ENCODE peak calls at places on chromosomes 7 and 10, in five cellular contexts. One of them, this sample, is unnamed.

GRCh38 chr7:31695856-31696255 is 8.8 kb downstream of the PPP1R17 start:
- DNase-seq in coronary artery: no peak
- DNase-seq in tibial artery: no peak
- DNase-seq in mammary epithelial cell: no peak
- DNase-seq in heart right ventricle: no peak
- DNase-seq in this sample: no peak

GRCh38 chr10:1601371-1601906 is 135.9 kb downstream of the ADARB2 start:
- DNase-seq in coronary artery: no peak
- DNase-seq in tibial artery: no peak
- DNase-seq in mammary epithelial cell: no peak
- DNase-seq in heart right ventricle: no peak
- DNase-seq in this sample: peak; percentile 15

GRCh38 chr10:106711313-106711906 is 453.1 kb downstream of the SORCS1 start:
- DNase-seq in coronary artery: no peak
- DNase-seq in tibial artery: no peak
- DNase-seq in mammary epithelial cell: peak; percentile 12
- DNase-seq in heart right ventricle: no peak
- DNase-seq in this sample: no peak

GRCh38 chr7:100087055-100087750 is 1.6 kb upstream of the COPS6 start:
- DNase-seq in coronary artery: no peak
- DNase-seq in tibial artery: no peak
- DNase-seq in mammary epithelial cell: peak; percentile 71
- DNase-seq in heart right ventricle: no peak
- DNase-seq in this sample: no peak

GRCh38 chr7:69739182-69739581 is 140.9 kb downstream of the AUTS2 start:
- DNase-seq in coronary artery: no peak
- DNase-seq in tibial artery: no peak
- DNase-seq in mammary epithelial cell: no peak
- DNase-seq in heart right ventricle: no peak
- DNase-seq in this sample: no peak

GRCh38 chr7:27442446-27442845 is 199.8 kb downstream of the EVX1 start:
- DNase-seq in coronary artery: no peak
- DNase-seq in tibial artery: no peak
- DNase-seq in mammary epithelial cell: peak; percentile 73
- DNase-seq in heart right ventricle: no peak
- DNase-seq in this sample: no peak

GRCh38 chr10:117334075-117334474 is 41.2 kb downstream of the PDZD8 start:
- DNase-seq in coronary artery: no peak
- DNase-seq in tibial artery: no peak
- DNase-seq in mammary epithelial cell: no peak
- DNase-seq in heart right ventricle: no peak
- DNase-seq in this sample: no peak

GRCh38 chr10:48251525-48252353 is 22.8 kb downstream of the FRMPD2 start:
- DNase-seq in coronary artery: no peak
- DNase-seq in tibial artery: no peak
- DNase-seq in mammary epithelial cell: peak; percentile 80
- DNase-seq in heart right ventricle: no peak
- DNase-seq in this sample: peak; percentile 54

GRCh38 chr7:3537210-3537875 is 236.3 kb downstream of the SDK1 start:
- DNase-seq in coronary artery: no peak
- DNase-seq in tibial artery: no peak
- DNase-seq in mammary epithelial cell: peak; percentile 70
- DNase-seq in heart right ventricle: no peak
- DNase-seq in this sample: no peak

GRCh38 chr7:106068986-106069385 is 43.1 kb downstream of the SYPL1 start:
- DNase-seq in coronary artery: no peak
- DNase-seq in tibial artery: no peak
- DNase-seq in mammary epithelial cell: peak; percentile 62
- DNase-seq in heart right ventricle: no peak
- DNase-seq in this sample: no peak

GRCh38 chr10:5581670-5582566 is 57.2 kb downstream of the CALML3 start:
- DNase-seq in coronary artery: no peak
- DNase-seq in tibial artery: peak; percentile 38
- DNase-seq in mammary epithelial cell: no peak
- DNase-seq in heart right ventricle: no peak
- DNase-seq in this sample: no peak

GRCh38 chr7:81232084-81232799 is 313.4 kb upstream of the SEMA3C start:
- DNase-seq in coronary artery: peak; percentile 65
- DNase-seq in tibial artery: no peak
- DNase-seq in mammary epithelial cell: no peak
- DNase-seq in heart right ventricle: no peak
- DNase-seq in this sample: no peak

GRCh38 chr10:16777473-16778370 is 39.5 kb downstream of the RSU1 start:
- DNase-seq in coronary artery: no peak
- DNase-seq in tibial artery: no peak
- DNase-seq in mammary epithelial cell: peak; percentile 26
- DNase-seq in heart right ventricle: peak; percentile 69
- DNase-seq in this sample: no peak

GRCh38 chr7:116924741-116925140 is 28.6 kb upstream of the ST7 start:
- DNase-seq in coronary artery: no peak
- DNase-seq in tibial artery: no peak
- DNase-seq in mammary epithelial cell: peak; percentile 7
- DNase-seq in heart right ventricle: no peak
- DNase-seq in this sample: no peak

GRCh38 chr7:23055582-23056178 is 41.8 kb upstream of the HYCC1 start:
- DNase-seq in coronary artery: no peak
- DNase-seq in tibial artery: no peak
- DNase-seq in mammary epithelial cell: peak; percentile 57
- DNase-seq in heart right ventricle: peak; percentile 48
- DNase-seq in this sample: no peak

GRCh38 chr7:4189151-4189570 is 492.9 kb upstream of the FOXK1 start:
- DNase-seq in coronary artery: peak; percentile 90
- DNase-seq in tibial artery: peak; percentile 95
- DNase-seq in mammary epithelial cell: peak; percentile 96
- DNase-seq in heart right ventricle: peak; percentile 75
- DNase-seq in this sample: no peak

GRCh38 chr10:104120061-104120460 is 1.9 kb upstream of the SFR1 start:
- DNase-seq in coronary artery: no peak
- DNase-seq in tibial artery: no peak
- DNase-seq in mammary epithelial cell: peak; percentile 89
- DNase-seq in heart right ventricle: no peak
- DNase-seq in this sample: no peak

GRCh38 chr10:17651891-17652290 is 7.9 kb downstream of the STAM start:
- DNase-seq in coronary artery: no peak
- DNase-seq in tibial artery: no peak
- DNase-seq in mammary epithelial cell: no peak
- DNase-seq in heart right ventricle: no peak
- DNase-seq in this sample: no peak

GRCh38 chr7:97845622-97846203 is 26.5 kb downstream of the ASNS start:
- DNase-seq in coronary artery: no peak
- DNase-seq in tibial artery: no peak
- DNase-seq in mammary epithelial cell: no peak
- DNase-seq in heart right ventricle: no peak
- DNase-seq in this sample: no peak

GRCh38 chr10:112271982-112272381 is 11.2 kb upstream of the TECTB start:
- DNase-seq in coronary artery: no peak
- DNase-seq in tibial artery: no peak
- DNase-seq in mammary epithelial cell: peak; percentile 44
- DNase-seq in heart right ventricle: no peak
- DNase-seq in this sample: no peak

GRCh38 chr10:124329368-124329767 is 89.4 kb downstream of the OAT start:
- DNase-seq in coronary artery: peak; percentile 62
- DNase-seq in tibial artery: peak; percentile 63
- DNase-seq in mammary epithelial cell: no peak
- DNase-seq in heart right ventricle: no peak
- DNase-seq in this sample: no peak

GRCh38 chr10:102600816-102601215 is 43.5 kb upstream of the TRIM8 start:
- DNase-seq in coronary artery: no peak
- DNase-seq in tibial artery: no peak
- DNase-seq in mammary epithelial cell: no peak
- DNase-seq in heart right ventricle: no peak
- DNase-seq in this sample: no peak

GRCh38 chr10:111837089-111837488 is 346.5 kb downstream of the GPAM start:
- DNase-seq in coronary artery: no peak
- DNase-seq in tibial artery: no peak
- DNase-seq in mammary epithelial cell: no peak
- DNase-seq in heart right ventricle: no peak
- DNase-seq in this sample: no peak

GRCh38 chr7:67309764-67310548 is 313.3 kb downstream of the TYW1 start:
- DNase-seq in coronary artery: no peak
- DNase-seq in tibial artery: no peak
- DNase-seq in mammary epithelial cell: no peak
- DNase-seq in heart right ventricle: no peak
- DNase-seq in this sample: no peak

GRCh38 chr10:49393757-49394156 is 2.1 kb downstream of the DRGX start:
- DNase-seq in coronary artery: peak; percentile 38
- DNase-seq in tibial artery: no peak
- DNase-seq in mammary epithelial cell: no peak
- DNase-seq in heart right ventricle: no peak
- DNase-seq in this sample: no peak

GRCh38 chr10:123781956-123782500 is 109.6 kb downstream of the CPXM2 start:
- DNase-seq in coronary artery: no peak
- DNase-seq in tibial artery: no peak
- DNase-seq in mammary epithelial cell: peak; percentile 26
- DNase-seq in heart right ventricle: no peak
- DNase-seq in this sample: no peak

GRCh38 chr7:42588876-42589275 is 323.0 kb downstream of the C7orf25 start:
- DNase-seq in coronary artery: no peak
- DNase-seq in tibial artery: no peak
- DNase-seq in mammary epithelial cell: no peak
- DNase-seq in heart right ventricle: no peak
- DNase-seq in this sample: no peak

GRCh38 chr7:28328161-28328560 is 84.2 kb upstream of the CREB5 start:
- DNase-seq in coronary artery: no peak
- DNase-seq in tibial artery: no peak
- DNase-seq in mammary epithelial cell: peak; percentile 25
- DNase-seq in heart right ventricle: no peak
- DNase-seq in this sample: no peak

GRCh38 chr7:134565643-134566136 is 16.8 kb downstream of the AKR1B15 start:
- DNase-seq in coronary artery: no peak
- DNase-seq in tibial artery: peak; percentile 79
- DNase-seq in mammary epithelial cell: peak; percentile 49
- DNase-seq in heart right ventricle: no peak
- DNase-seq in this sample: no peak

GRCh38 chr10:30413996-30414576 is 19.9 kb upstream of the MAP3K8 start:
- DNase-seq in coronary artery: no peak
- DNase-seq in tibial artery: no peak
- DNase-seq in mammary epithelial cell: peak; percentile 48
- DNase-seq in heart right ventricle: peak; percentile 57
- DNase-seq in this sample: no peak

GRCh38 chr7:158861004-158861787 is 4.8 kb downstream of the DYNC2I1 start:
- DNase-seq in coronary artery: no peak
- DNase-seq in tibial artery: no peak
- DNase-seq in mammary epithelial cell: no peak
- DNase-seq in heart right ventricle: no peak
- DNase-seq in this sample: no peak

GRCh38 chr7:158864507-158864820 is 8.1 kb downstream of the DYNC2I1 start:
- DNase-seq in coronary artery: no peak
- DNase-seq in tibial artery: no peak
- DNase-seq in mammary epithelial cell: no peak
- DNase-seq in heart right ventricle: no peak
- DNase-seq in this sample: no peak

GRCh38 chr7:158863611-158864506 is 7.5 kb downstream of the DYNC2I1 start:
- DNase-seq in coronary artery: peak; percentile 85
- DNase-seq in tibial artery: peak; percentile 91
- DNase-seq in mammary epithelial cell: peak; percentile 70
- DNase-seq in heart right ventricle: peak; percentile 84
- DNase-seq in this sample: no peak

GRCh38 chr7:158860394-158860793 is 4.0 kb downstream of the DYNC2I1 start:
- DNase-seq in coronary artery: no peak
- DNase-seq in tibial artery: no peak
- DNase-seq in mammary epithelial cell: no peak
- DNase-seq in heart right ventricle: no peak
- DNase-seq in this sample: no peak

GRCh38 chr7:158861936-158862704 is 5.8 kb downstream of the DYNC2I1 start:
- DNase-seq in coronary artery: no peak
- DNase-seq in tibial artery: no peak
- DNase-seq in mammary epithelial cell: no peak
- DNase-seq in heart right ventricle: no peak
- DNase-seq in this sample: no peak
- TF ChIP-seq CTCF in coronary artery: no peak
- TF ChIP-seq CTCF in tibial artery: no peak
- TF ChIP-seq CTCF in mammary epithelial cell: no peak
- TF ChIP-seq CTCF in heart right ventricle: no peak
- TF ChIP-seq CTCF in this sample: no peak

GRCh38 chr7:48416327-48416908 is 245.2 kb downstream of the ABCA13 start:
- DNase-seq in coronary artery: no peak
- DNase-seq in tibial artery: no peak
- DNase-seq in mammary epithelial cell: no peak
- DNase-seq in heart right ventricle: no peak
- DNase-seq in this sample: no peak

GRCh38 chr7:48414005-48414732 is 242.9 kb downstream of the ABCA13 start:
- DNase-seq in coronary artery: no peak
- DNase-seq in tibial artery: no peak
- DNase-seq in mammary epithelial cell: peak; percentile 75
- DNase-seq in heart right ventricle: no peak
- DNase-seq in this sample: no peak

DNA sequence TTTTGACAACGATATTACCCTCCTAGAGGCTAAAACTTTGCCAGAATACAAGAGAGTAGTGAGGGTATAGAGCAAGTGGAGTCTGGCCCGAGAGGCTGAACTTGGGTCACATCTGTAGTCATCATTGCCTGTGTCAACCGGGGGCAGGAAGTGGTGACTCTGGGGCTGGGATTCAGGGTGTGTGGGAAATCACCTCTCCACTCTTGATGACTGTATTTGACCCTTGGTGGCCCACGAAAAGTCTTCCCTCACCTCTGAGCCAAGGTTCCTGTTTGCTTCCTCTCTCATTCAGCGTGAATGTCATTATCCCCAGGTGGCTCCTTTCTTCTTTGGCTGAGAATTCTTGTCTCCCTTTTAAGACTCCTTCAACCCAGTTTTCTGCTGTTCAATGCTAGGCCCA is 240.4 kb downstream of the ABCA13 start:
- DNase-seq in coronary artery: no peak
- DNase-seq in tibial artery: no peak
- DNase-seq in mammary epithelial cell: no peak
- DNase-seq in heart right ventricle: no peak
- DNase-seq in this sample: no peak
- TF ChIP-seq CTCF in coronary artery: no peak
- TF ChIP-seq CTCF in tibial artery: no peak
- TF ChIP-seq CTCF in mammary epithelial cell: no peak
- TF ChIP-seq CTCF in heart right ventricle: no peak
- TF ChIP-seq CTCF in this sample: no peak

DNA sequence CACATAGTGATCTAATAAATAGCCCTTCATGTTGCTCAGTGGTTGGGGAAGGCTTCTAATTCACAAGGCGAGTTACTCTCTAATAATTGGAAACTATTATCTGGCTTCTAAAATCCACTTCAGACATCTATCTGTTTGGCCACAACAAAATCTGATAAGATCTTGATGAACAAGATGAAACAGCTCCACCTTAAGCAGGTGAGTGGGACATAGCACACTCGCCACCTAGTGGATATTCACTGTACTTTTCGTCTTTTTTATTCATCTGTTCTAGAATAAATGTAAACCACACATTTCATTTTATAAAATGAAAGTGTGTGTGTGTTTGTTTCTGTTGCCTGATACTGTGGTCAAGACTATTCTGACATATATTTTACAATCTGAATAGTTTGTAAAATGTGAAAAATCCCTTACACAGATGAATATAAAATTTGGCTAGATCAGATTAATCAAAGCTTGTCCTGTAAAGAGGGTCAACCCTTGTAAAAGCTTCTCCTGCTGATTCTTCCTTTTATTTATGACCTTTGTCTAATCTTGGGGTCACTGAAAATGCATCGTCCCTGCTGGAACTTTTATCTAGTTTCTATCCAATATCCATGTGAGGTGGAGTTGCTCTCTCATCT is 26.5 kb upstream of the CNTNAP2 start:
- DNase-seq in coronary artery: no peak
- DNase-seq in tibial artery: no peak
- DNase-seq in mammary epithelial cell: peak; percentile 20
- DNase-seq in heart right ventricle: no peak
- DNase-seq in this sample: no peak
- TF ChIP-seq CTCF in coronary artery: peak; percentile 39
- TF ChIP-seq CTCF in tibial artery: peak; percentile 17
- TF ChIP-seq CTCF in mammary epithelial cell: peak; percentile 58
- TF ChIP-seq CTCF in heart right ventricle: peak; percentile 64
- TF ChIP-seq CTCF in this sample: peak; percentile 94

GRCh38 chr7:29499932-29500331 is 63.7 kb upstream of the PRR15 start:
- DNase-seq in coronary artery: no peak
- DNase-seq in tibial artery: no peak
- DNase-seq in mammary epithelial cell: no peak
- DNase-seq in heart right ventricle: no peak
- DNase-seq in this sample: no peak
- TF ChIP-seq CTCF in coronary artery: no peak
- TF ChIP-seq CTCF in tibial artery: no peak
- TF ChIP-seq CTCF in mammary epithelial cell: no peak
- TF ChIP-seq CTCF in heart right ventricle: no peak
- TF ChIP-seq CTCF in this sample: no peak

This sample was measured in type B pancreatic cell.